ENCODE peak calls at places on chromosomes 4 and X, in four cellular contexts. One of them, this sample, is unnamed.

GRCh38 chr4:165684177-165684870 is 188.7 kb upstream of the TLL1 start:
- DNase-seq in pancreas: no peak
- DNase-seq in psoas muscle: no peak
- DNase-seq in PC-3: peak; percentile 90
- DNase-seq in this sample: no peak

GRCh38 chrX:276588-277171 is 4.5 kb upstream of the PLCXD1 start:
- DNase-seq in PC-3: peak; percentile 65
- DNase-seq in psoas muscle: no peak
- DNase-seq in pancreas: peak; percentile 52
- DNase-seq in this sample: peak; percentile 83

GRCh38 chr4:156958276-156959074 is 13.1 kb downstream of the PDGFC start:
- DNase-seq in PC-3: peak; percentile 21
- DNase-seq in psoas muscle: no peak
- DNase-seq in pancreas: no peak
- DNase-seq in this sample: no peak

GRCh38 chr4:112693507-112693906 is 56.6 kb downstream of the LARP7 start:
- DNase-seq in pancreas: no peak
- DNase-seq in psoas muscle: no peak
- DNase-seq in PC-3: no peak
- DNase-seq in this sample: no peak

GRCh38 chr4:114281561-114281960 is 302.1 kb upstream of the ARSJ start:
- DNase-seq in PC-3: no peak
- DNase-seq in pancreas: no peak
- DNase-seq in psoas muscle: no peak
- DNase-seq in this sample: no peak

GRCh38 chrX:134849390-134849789 is 141.4 kb upstream of the SMIM10 start:
- DNase-seq in pancreas: no peak
- DNase-seq in psoas muscle: no peak
- DNase-seq in PC-3: peak; percentile 55
- DNase-seq in this sample: no peak

GRCh38 chr4:79759793-79760192 is 313.2 kb downstream of the ANTXR2 start:
- DNase-seq in pancreas: no peak
- DNase-seq in psoas muscle: no peak
- DNase-seq in PC-3: peak; percentile 1
- DNase-seq in this sample: no peak

GRCh38 chrX:15619053-15619772 is 18.5 kb upstream of the ACE2 start:
- DNase-seq in PC-3: peak; percentile 93
- DNase-seq in psoas muscle: no peak
- DNase-seq in pancreas: peak; percentile 14
- DNase-seq in this sample: no peak

GRCh38 chr4:32775049-32775448 is 2054.9 kb downstream of the PCDH7 start:
- DNase-seq in pancreas: no peak
- DNase-seq in PC-3: peak; percentile 69
- DNase-seq in psoas muscle: no peak
- DNase-seq in this sample: no peak

GRCh38 chrX:43716144-43716543 is 60.0 kb downstream of the MAOA start:
- DNase-seq in psoas muscle: no peak
- DNase-seq in PC-3: no peak
- DNase-seq in pancreas: no peak
- DNase-seq in this sample: no peak

GRCh38 chr4:2652415-2653155 is 103.6 kb downstream of the TNIP2 start:
- DNase-seq in PC-3: no peak
- DNase-seq in pancreas: no peak
- DNase-seq in psoas muscle: no peak
- DNase-seq in this sample: peak; percentile 68

GRCh38 chr4:154615211-154615610 is 2.8 kb upstream of the FGG start:
- DNase-seq in pancreas: no peak
- DNase-seq in PC-3: no peak
- DNase-seq in psoas muscle: no peak
- DNase-seq in this sample: no peak

GRCh38 chr4:140858897-140859296 is 102.7 kb upstream of the TBC1D9 start:
- DNase-seq in psoas muscle: no peak
- DNase-seq in PC-3: no peak
- DNase-seq in pancreas: no peak
- DNase-seq in this sample: no peak

GRCh38 chr4:13547563-13548041 is 3.3 kb upstream of the NKX3-2 start:
- DNase-seq in pancreas: no peak
- DNase-seq in psoas muscle: no peak
- DNase-seq in PC-3: no peak
- DNase-seq in this sample: no peak

GRCh38 chr4:56843421-56843899 is 22.0 kb upstream of the SPINK2 start:
- DNase-seq in psoas muscle: no peak
- DNase-seq in pancreas: peak; percentile 7
- DNase-seq in PC-3: no peak
- DNase-seq in this sample: no peak

GRCh38 chr4:158316264-158316663 is 106.0 kb downstream of the TMEM144 start:
- DNase-seq in PC-3: no peak
- DNase-seq in pancreas: no peak
- DNase-seq in psoas muscle: no peak
- DNase-seq in this sample: no peak

GRCh38 chrX:41334866-41335589 is 1.1 kb downstream of the DDX3X start:
- DNase-seq in pancreas: peak; percentile 66
- DNase-seq in PC-3: peak; percentile 30
- DNase-seq in psoas muscle: peak; percentile 68
- DNase-seq in this sample: no peak

GRCh38 chr4:17323619-17324400 is 188.1 kb downstream of the QDPR start:
- DNase-seq in PC-3: no peak
- DNase-seq in pancreas: no peak
- DNase-seq in psoas muscle: no peak
- DNase-seq in this sample: no peak

GRCh38 chr4:4849106-4849505 is 10.4 kb upstream of the MSX1 start:
- DNase-seq in pancreas: no peak
- DNase-seq in PC-3: no peak
- DNase-seq in psoas muscle: no peak
- DNase-seq in this sample: no peak

GRCh38 chr4:47068986-47069385 is 37.6 kb downstream of the GABRB1 start:
- DNase-seq in PC-3: no peak
- DNase-seq in psoas muscle: no peak
- DNase-seq in pancreas: no peak
- DNase-seq in this sample: no peak

GRCh38 chrX:32084757-32085156 is 1012.9 kb upstream of the FTHL17 start:
- DNase-seq in psoas muscle: no peak
- DNase-seq in PC-3: no peak
- DNase-seq in pancreas: no peak
- DNase-seq in this sample: no peak

GRCh38 chr4:87375719-87376291 is 15.2 kb downstream of the HSD17B11 start:
- DNase-seq in PC-3: peak; percentile 62
- DNase-seq in pancreas: peak; percentile 40
- DNase-seq in psoas muscle: no peak
- DNase-seq in this sample: no peak

GRCh38 chr4:80465238-80465637 is 129.7 kb downstream of the CFAP299 start:
- DNase-seq in PC-3: no peak
- DNase-seq in psoas muscle: no peak
- DNase-seq in pancreas: no peak
- DNase-seq in this sample: no peak

GRCh38 chr4:105887508-105887907 is 7.8 kb upstream of the NPNT start:
- DNase-seq in pancreas: no peak
- DNase-seq in PC-3: no peak
- DNase-seq in psoas muscle: no peak
- DNase-seq in this sample: no peak

DNA sequence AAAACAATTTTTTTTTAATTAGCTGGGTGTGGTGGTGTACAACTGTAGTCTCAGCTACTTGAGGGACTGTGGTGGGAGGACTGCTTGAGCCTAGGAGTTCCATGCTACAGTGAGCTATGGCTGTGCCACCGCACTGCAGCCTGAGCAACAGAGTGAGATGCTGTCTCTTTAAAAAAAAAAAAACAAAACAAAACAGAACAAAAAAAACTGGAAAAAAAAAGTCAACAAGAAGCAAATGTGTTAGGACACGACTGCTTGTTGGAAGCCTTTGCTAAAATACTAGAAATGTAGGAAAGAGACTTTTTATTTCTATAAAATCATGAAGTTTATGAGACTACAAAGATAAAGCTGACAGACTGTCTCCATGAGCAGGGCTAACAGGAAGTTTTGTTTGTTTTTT is 87.2 kb downstream of the SH3RF1 start:
- DNase-seq in PC-3: no peak
- DNase-seq in psoas muscle: no peak
- DNase-seq in pancreas: no peak
- DNase-seq in this sample: no peak
- H3K4me1 ChIP-seq in PC-3: peaks cover 7% of the 10 kb centered on the region
- H3K4me1 ChIP-seq in psoas muscle: peaks cover 4% of the 10 kb centered on the region
- H3K4me1 ChIP-seq in pancreas: no peaks in the 10 kb centered on the region
- H3K4me1 ChIP-seq in this sample: peaks cover 3% of the 10 kb centered on the region

DNA sequence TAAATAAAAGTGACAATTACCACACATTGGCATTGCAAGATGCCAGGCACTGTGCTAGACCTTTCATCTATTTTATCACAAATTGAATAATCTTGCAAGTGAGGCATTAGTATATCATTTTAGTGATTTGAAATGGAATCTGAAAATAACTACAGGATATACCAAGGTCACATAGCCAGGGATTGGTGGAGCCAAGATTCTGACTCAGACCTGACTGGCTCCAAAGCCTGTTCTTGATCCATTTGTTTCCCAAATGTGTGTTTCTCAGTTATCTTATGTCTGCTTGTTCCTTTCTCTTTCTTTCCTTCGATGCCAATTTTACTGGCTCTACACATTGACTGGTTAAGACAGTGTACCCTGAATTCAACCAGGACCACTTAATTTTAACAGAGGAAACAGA is 275.8 kb upstream of the GATB start:
- DNase-seq in pancreas: no peak
- DNase-seq in PC-3: no peak
- DNase-seq in psoas muscle: no peak
- DNase-seq in this sample: no peak
- H3K27ac ChIP-seq in pancreas: no peak overlapping the region
- H3K27ac ChIP-seq in PC-3: no peak overlapping the region
- H3K27ac ChIP-seq in psoas muscle: no peak overlapping the region
- H3K27ac ChIP-seq in this sample: no peak overlapping the region

DNA sequence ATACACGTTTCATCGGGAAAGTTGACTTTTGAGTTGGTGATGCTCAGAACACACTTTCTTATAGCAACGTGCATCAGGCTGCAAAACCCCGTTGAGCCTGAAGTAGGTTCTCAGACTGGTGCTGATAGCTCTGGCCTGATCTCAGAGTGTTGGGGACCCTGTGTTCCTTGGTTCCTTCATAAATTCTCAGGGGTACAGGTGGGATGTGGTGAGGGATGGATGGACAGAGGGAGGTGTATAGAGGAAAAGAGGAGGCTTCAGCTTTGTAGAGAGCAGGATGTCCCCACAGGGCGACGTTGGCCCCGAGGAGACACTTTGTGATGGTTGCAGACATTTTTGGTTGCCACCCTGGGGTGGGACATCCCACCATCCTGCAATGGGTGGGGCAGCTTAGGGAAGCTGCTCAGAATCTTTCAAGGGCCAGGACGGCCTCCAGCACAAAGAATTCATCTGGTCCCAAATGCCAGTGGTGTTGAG is 2.5 kb downstream of the CD99 start:
- DNase-seq in psoas muscle: no peak
- DNase-seq in PC-3: no peak
- DNase-seq in pancreas: no peak
- DNase-seq in this sample: no peak
- H3K4me1 ChIP-seq in psoas muscle: peaks cover 50% of the 10 kb centered on the region
- H3K4me1 ChIP-seq in PC-3: peaks cover 32% of the 10 kb centered on the region
- H3K4me1 ChIP-seq in pancreas: no peaks in the 10 kb centered on the region
- H3K4me1 ChIP-seq in this sample: peaks cover 5% of the 10 kb centered on the region

GRCh38 chr4:85821688-85822087 is 346.7 kb downstream of the ARHGAP24 start:
- DNase-seq in PC-3: no peak
- DNase-seq in pancreas: no peak
- DNase-seq in psoas muscle: no peak
- DNase-seq in this sample: no peak

GRCh38 chr4:85823295-85823694 is 348.3 kb downstream of the ARHGAP24 start:
- DNase-seq in psoas muscle: no peak
- DNase-seq in PC-3: peak; percentile 21
- DNase-seq in pancreas: no peak
- DNase-seq in this sample: no peak

GRCh38 chr4:85828295-85828910 is 353.5 kb downstream of the ARHGAP24 start:
- DNase-seq in PC-3: peak; percentile 43
- DNase-seq in psoas muscle: no peak
- DNase-seq in pancreas: no peak
- DNase-seq in this sample: no peak

GRCh38 chr4:85825937-85826678 is 351.2 kb downstream of the ARHGAP24 start:
- DNase-seq in pancreas: peak; percentile 59
- DNase-seq in PC-3: peak; percentile 26
- DNase-seq in psoas muscle: no peak
- DNase-seq in this sample: no peak

GRCh38 chr4:85824166-85824945 is 349.4 kb downstream of the ARHGAP24 start:
- DNase-seq in pancreas: no peak
- DNase-seq in PC-3: no peak
- DNase-seq in psoas muscle: no peak
- DNase-seq in this sample: no peak
- H3K27ac ChIP-seq in pancreas: no peak overlapping the region
- H3K27ac ChIP-seq in PC-3: no peak overlapping the region
- H3K27ac ChIP-seq in psoas muscle: no peak overlapping the region
- H3K27ac ChIP-seq in this sample: no peak overlapping the region

GRCh38 chrX:40104649-40105015 is 6.9 kb upstream of the BCOR start:
- DNase-seq in pancreas: peak; percentile 59
- DNase-seq in PC-3: peak; percentile 65
- DNase-seq in psoas muscle: peak; percentile 66
- DNase-seq in this sample: peak; percentile 90
- H3K4me1 ChIP-seq in pancreas: no peaks in the 10 kb centered on the region
- H3K4me1 ChIP-seq in PC-3: peaks cover 43% of the 10 kb centered on the region
- H3K4me1 ChIP-seq in psoas muscle: peaks cover 24% of the 10 kb centered on the region
- H3K4me1 ChIP-seq in this sample: no peaks in the 10 kb centered on the region

GRCh38 chr4:866761-867390 is 40.9 kb upstream of the CPLX1 start:
- DNase-seq in pancreas: no peak
- DNase-seq in PC-3: peak; percentile 5
- DNase-seq in psoas muscle: no peak
- DNase-seq in this sample: no peak
- H3K27ac ChIP-seq in pancreas: no peak overlapping the region
- H3K27ac ChIP-seq in PC-3: no peak overlapping the region
- H3K27ac ChIP-seq in psoas muscle: no peak overlapping the region
- H3K27ac ChIP-seq in this sample: no peak overlapping the region